ENCODE peak calls at places on chromosomes 3 and 15, in nine cellular contexts. One of them, this sample, is unnamed.

GRCh38 chr3:43782541-43782940 is 91.8 kb downstream of the ABHD5 start:
- DNase-seq in K562: no peak
- DNase-seq in PC-3: no peak
- DNase-seq in mammary epithelial cell: no peak
- DNase-seq in left ventricle myocardium inferior: no peak
- DNase-seq in GM23338: no peak
- DNase-seq in naive thymus-derived CD4-positive, alpha-beta T cell: no peak
- DNase-seq in IMR-90: no peak
- DNase-seq in AG04450: no peak
- DNase-seq in this sample: no peak

GRCh38 chr3:22377421-22377820 is 626.4 kb upstream of the ZNF385D start:
- DNase-seq in AG04450: no peak
- DNase-seq in PC-3: peak
- DNase-seq in IMR-90: no peak
- DNase-seq in naive thymus-derived CD4-positive, alpha-beta T cell: no peak
- DNase-seq in mammary epithelial cell: peak
- DNase-seq in left ventricle myocardium inferior: no peak
- DNase-seq in K562: no peak
- DNase-seq in GM23338: no peak
- DNase-seq in this sample: no peak

GRCh38 chr3:185362850-185363661 is at the start of gene MAP3K13:
- DNase-seq in GM23338: peak
- DNase-seq in PC-3: peak
- DNase-seq in naive thymus-derived CD4-positive, alpha-beta T cell: peak
- DNase-seq in IMR-90: peak
- DNase-seq in left ventricle myocardium inferior: peak
- DNase-seq in AG04450: peak
- DNase-seq in K562: peak
- DNase-seq in mammary epithelial cell: peak
- DNase-seq in this sample: peak

GRCh38 chr3:126216416-126216815 is 36.0 kb upstream of the ALDH1L1 start:
- DNase-seq in PC-3: peak
- DNase-seq in IMR-90: peak
- DNase-seq in left ventricle myocardium inferior: no peak
- DNase-seq in GM23338: no peak
- DNase-seq in mammary epithelial cell: peak
- DNase-seq in AG04450: peak
- DNase-seq in naive thymus-derived CD4-positive, alpha-beta T cell: no peak
- DNase-seq in K562: no peak
- DNase-seq in this sample: no peak

GRCh38 chr3:156037356-156037755 is 83.0 kb upstream of the KCNAB1 start:
- DNase-seq in K562: no peak
- DNase-seq in IMR-90: no peak
- DNase-seq in mammary epithelial cell: no peak
- DNase-seq in left ventricle myocardium inferior: no peak
- DNase-seq in AG04450: no peak
- DNase-seq in naive thymus-derived CD4-positive, alpha-beta T cell: no peak
- DNase-seq in PC-3: no peak
- DNase-seq in GM23338: no peak
- DNase-seq in this sample: no peak

GRCh38 chr3:196740476-196741400 is 1.1 kb downstream of the PAK2 start:
- DNase-seq in IMR-90: peak
- DNase-seq in mammary epithelial cell: peak
- DNase-seq in left ventricle myocardium inferior: peak
- DNase-seq in K562: peak
- DNase-seq in PC-3: peak
- DNase-seq in AG04450: no peak
- DNase-seq in GM23338: peak
- DNase-seq in naive thymus-derived CD4-positive, alpha-beta T cell: peak
- DNase-seq in this sample: no peak

GRCh38 chr3:10577521-10577920 is 72.1 kb upstream of the ATP2B2 start:
- DNase-seq in left ventricle myocardium inferior: no peak
- DNase-seq in K562: no peak
- DNase-seq in mammary epithelial cell: no peak
- DNase-seq in naive thymus-derived CD4-positive, alpha-beta T cell: no peak
- DNase-seq in AG04450: no peak
- DNase-seq in PC-3: no peak
- DNase-seq in GM23338: no peak
- DNase-seq in IMR-90: no peak
- DNase-seq in this sample: no peak

GRCh38 chr15:79316864-79317263 is 6.0 kb downstream of the TMED3 start:
- DNase-seq in IMR-90: no peak
- DNase-seq in left ventricle myocardium inferior: no peak
- DNase-seq in naive thymus-derived CD4-positive, alpha-beta T cell: no peak
- DNase-seq in GM23338: no peak
- DNase-seq in K562: no peak
- DNase-seq in AG04450: no peak
- DNase-seq in mammary epithelial cell: no peak
- DNase-seq in PC-3: no peak
- DNase-seq in this sample: no peak

GRCh38 chr3:20310629-20311028 is 124.6 kb upstream of the SGO1 start:
- DNase-seq in K562: no peak
- DNase-seq in PC-3: no peak
- DNase-seq in IMR-90: no peak
- DNase-seq in mammary epithelial cell: no peak
- DNase-seq in GM23338: no peak
- DNase-seq in AG04450: no peak
- DNase-seq in left ventricle myocardium inferior: peak
- DNase-seq in naive thymus-derived CD4-positive, alpha-beta T cell: no peak
- DNase-seq in this sample: no peak
- H3K27ac ChIP-seq in K562: no peak
- H3K27ac ChIP-seq in PC-3: no peak
- H3K27ac ChIP-seq in IMR-90: no peak
- H3K27ac ChIP-seq in mammary epithelial cell: no peak
- H3K27ac ChIP-seq in GM23338: no peak
- H3K27ac ChIP-seq in AG04450: no peak
- H3K27ac ChIP-seq in left ventricle myocardium inferior: peak
- H3K27ac ChIP-seq in naive thymus-derived CD4-positive, alpha-beta T cell: no peak
- H3K27ac ChIP-seq in this sample: no peak

DNA sequence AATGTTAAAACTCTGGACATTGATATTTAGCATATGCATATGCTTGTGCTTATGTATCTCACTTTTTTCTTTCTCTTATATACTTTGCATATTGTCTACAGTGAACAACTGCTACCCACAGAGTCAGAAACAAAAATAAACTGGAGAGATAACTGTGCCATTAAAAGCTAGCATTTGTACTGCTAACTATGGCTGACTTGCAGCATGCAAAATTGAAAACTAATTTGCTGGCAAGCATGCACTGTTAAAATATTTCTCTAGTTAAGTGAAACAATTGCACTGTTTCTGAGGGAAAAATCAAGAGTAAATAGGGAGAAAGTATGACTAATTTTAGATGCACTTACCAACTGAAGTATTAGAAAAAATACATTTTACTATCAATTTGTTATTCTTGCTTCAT is 177.8 kb downstream of the CBLB start:
- DNase-seq in K562: no peak
- DNase-seq in PC-3: no peak
- DNase-seq in GM23338: no peak
- DNase-seq in mammary epithelial cell: no peak
- DNase-seq in AG04450: no peak
- DNase-seq in naive thymus-derived CD4-positive, alpha-beta T cell: no peak
- DNase-seq in IMR-90: peak
- DNase-seq in left ventricle myocardium inferior: no peak
- DNase-seq in this sample: no peak
- H3K27ac ChIP-seq in K562: no peak
- H3K27ac ChIP-seq in PC-3: no peak
- H3K27ac ChIP-seq in GM23338: no peak
- H3K27ac ChIP-seq in mammary epithelial cell: no peak
- H3K27ac ChIP-seq in AG04450: no peak
- H3K27ac ChIP-seq in naive thymus-derived CD4-positive, alpha-beta T cell: no peak
- H3K27ac ChIP-seq in IMR-90: no peak
- H3K27ac ChIP-seq in left ventricle myocardium inferior: peak
- H3K27ac ChIP-seq in this sample: no peak

GRCh38 chr15:85029221-85029620 is 47.6 kb downstream of the PDE8A start:
- DNase-seq in mammary epithelial cell: no peak
- DNase-seq in GM23338: no peak
- DNase-seq in K562: no peak
- DNase-seq in IMR-90: no peak
- DNase-seq in AG04450: no peak
- DNase-seq in naive thymus-derived CD4-positive, alpha-beta T cell: no peak
- DNase-seq in left ventricle myocardium inferior: no peak
- DNase-seq in PC-3: no peak
- DNase-seq in this sample: no peak

GRCh38 chr15:85033148-85033547 is 51.5 kb downstream of the PDE8A start:
- DNase-seq in mammary epithelial cell: no peak
- DNase-seq in K562: no peak
- DNase-seq in PC-3: no peak
- DNase-seq in GM23338: no peak
- DNase-seq in naive thymus-derived CD4-positive, alpha-beta T cell: no peak
- DNase-seq in left ventricle myocardium inferior: no peak
- DNase-seq in IMR-90: no peak
- DNase-seq in AG04450: no peak
- DNase-seq in this sample: no peak

GRCh38 chr15:85030301-85031049 is 48.8 kb downstream of the PDE8A start:
- DNase-seq in GM23338: no peak
- DNase-seq in AG04450: no peak
- DNase-seq in naive thymus-derived CD4-positive, alpha-beta T cell: no peak
- DNase-seq in mammary epithelial cell: peak
- DNase-seq in K562: no peak
- DNase-seq in IMR-90: peak
- DNase-seq in left ventricle myocardium inferior: no peak
- DNase-seq in PC-3: peak
- DNase-seq in this sample: no peak

GRCh38 chr15:85031944-85032587 is 50.4 kb downstream of the PDE8A start:
- DNase-seq in AG04450: no peak
- DNase-seq in IMR-90: no peak
- DNase-seq in PC-3: no peak
- DNase-seq in left ventricle myocardium inferior: no peak
- DNase-seq in K562: no peak
- DNase-seq in naive thymus-derived CD4-positive, alpha-beta T cell: no peak
- DNase-seq in mammary epithelial cell: no peak
- DNase-seq in GM23338: no peak
- DNase-seq in this sample: no peak

GRCh38 chr15:85031086-85031943 is 49.7 kb downstream of the PDE8A start:
- DNase-seq in mammary epithelial cell: no peak
- DNase-seq in naive thymus-derived CD4-positive, alpha-beta T cell: no peak
- DNase-seq in left ventricle myocardium inferior: no peak
- DNase-seq in GM23338: no peak
- DNase-seq in IMR-90: no peak
- DNase-seq in AG04450: no peak
- DNase-seq in PC-3: no peak
- DNase-seq in K562: no peak
- DNase-seq in this sample: no peak
- H3K27ac ChIP-seq in mammary epithelial cell: no peak
- H3K27ac ChIP-seq in naive thymus-derived CD4-positive, alpha-beta T cell: peak
- H3K27ac ChIP-seq in left ventricle myocardium inferior: peak
- H3K27ac ChIP-seq in GM23338: no peak
- H3K27ac ChIP-seq in IMR-90: no peak
- H3K27ac ChIP-seq in AG04450: no peak
- H3K27ac ChIP-seq in PC-3: no peak
- H3K27ac ChIP-seq in K562: no peak
- H3K27ac ChIP-seq in this sample: no peak

GRCh38 chr3:48215466-48215865 is 7.8 kb upstream of the CAMP start:
- DNase-seq in PC-3: no peak
- DNase-seq in IMR-90: peak
- DNase-seq in AG04450: no peak
- DNase-seq in mammary epithelial cell: no peak
- DNase-seq in naive thymus-derived CD4-positive, alpha-beta T cell: no peak
- DNase-seq in GM23338: no peak
- DNase-seq in K562: no peak
- DNase-seq in left ventricle myocardium inferior: peak
- DNase-seq in this sample: no peak

GRCh38 chr3:48217449-48217848 is 5.8 kb upstream of the CAMP start:
- DNase-seq in left ventricle myocardium inferior: no peak
- DNase-seq in AG04450: no peak
- DNase-seq in mammary epithelial cell: no peak
- DNase-seq in IMR-90: no peak
- DNase-seq in PC-3: no peak
- DNase-seq in GM23338: no peak
- DNase-seq in naive thymus-derived CD4-positive, alpha-beta T cell: no peak
- DNase-seq in K562: no peak
- DNase-seq in this sample: no peak

GRCh38 chr3:48215876-48216275 is 7.4 kb upstream of the CAMP start:
- DNase-seq in K562: no peak
- DNase-seq in naive thymus-derived CD4-positive, alpha-beta T cell: no peak
- DNase-seq in AG04450: no peak
- DNase-seq in mammary epithelial cell: no peak
- DNase-seq in IMR-90: no peak
- DNase-seq in PC-3: no peak
- DNase-seq in left ventricle myocardium inferior: peak
- DNase-seq in GM23338: no peak
- DNase-seq in this sample: no peak

GRCh38 chr3:48214225-48214624 is 9.1 kb upstream of the CAMP start:
- DNase-seq in PC-3: no peak
- DNase-seq in IMR-90: no peak
- DNase-seq in naive thymus-derived CD4-positive, alpha-beta T cell: no peak
- DNase-seq in left ventricle myocardium inferior: no peak
- DNase-seq in GM23338: no peak
- DNase-seq in mammary epithelial cell: no peak
- DNase-seq in K562: no peak
- DNase-seq in AG04450: no peak
- DNase-seq in this sample: no peak

GRCh38 chr3:48215019-48215418 is 8.3 kb upstream of the CAMP start:
- DNase-seq in mammary epithelial cell: no peak
- DNase-seq in K562: no peak
- DNase-seq in AG04450: no peak
- DNase-seq in GM23338: no peak
- DNase-seq in left ventricle myocardium inferior: peak
- DNase-seq in PC-3: no peak
- DNase-seq in IMR-90: no peak
- DNase-seq in naive thymus-derived CD4-positive, alpha-beta T cell: no peak
- DNase-seq in this sample: no peak
- H3K27ac ChIP-seq in mammary epithelial cell: no peak
- H3K27ac ChIP-seq in K562: no peak
- H3K27ac ChIP-seq in AG04450: no peak
- H3K27ac ChIP-seq in GM23338: no peak
- H3K27ac ChIP-seq in left ventricle myocardium inferior: peak
- H3K27ac ChIP-seq in PC-3: no peak
- H3K27ac ChIP-seq in IMR-90: no peak
- H3K27ac ChIP-seq in naive thymus-derived CD4-positive, alpha-beta T cell: no peak
- H3K27ac ChIP-seq in this sample: no peak